ENCODE peak calls at places on chromosomes 7 and 10, in ten cellular contexts. One of them, this sample, is unnamed.

GRCh38 chr7:15643000-15643705 is 43.3 kb downstream of the MEOX2 start:
- DNase-seq in RWPE2: no peak
- DNase-seq in GM23338: peak; percentile 12
- DNase-seq in thoracic aorta: no peak
- DNase-seq in caudate nucleus: no peak
- DNase-seq in PC-9: no peak
- DNase-seq in heart right ventricle: peak; percentile 7
- DNase-seq in mesendoderm: peak; percentile 13
- DNase-seq in body of pancreas: no peak
- DNase-seq in IMR-90: no peak
- DNase-seq in this sample: no peak

GRCh38 chr10:30158325-30158960 is 99.1 kb upstream of the JCAD start:
- DNase-seq in RWPE2: no peak
- DNase-seq in GM23338: no peak
- DNase-seq in thoracic aorta: no peak
- DNase-seq in caudate nucleus: no peak
- DNase-seq in PC-9: no peak
- DNase-seq in heart right ventricle: no peak
- DNase-seq in mesendoderm: no peak
- DNase-seq in body of pancreas: no peak
- DNase-seq in IMR-90: peak; percentile 21
- DNase-seq in this sample: no peak

GRCh38 chr7:105106473-105106872 is 92.5 kb downstream of the KMT2E start:
- DNase-seq in RWPE2: no peak
- DNase-seq in GM23338: no peak
- DNase-seq in thoracic aorta: no peak
- DNase-seq in caudate nucleus: no peak
- DNase-seq in PC-9: no peak
- DNase-seq in heart right ventricle: no peak
- DNase-seq in mesendoderm: peak; percentile 22
- DNase-seq in body of pancreas: no peak
- DNase-seq in IMR-90: no peak
- DNase-seq in this sample: no peak

GRCh38 chr7:2804227-2804763 is 39.8 kb downstream of the GNA12 start:
- DNase-seq in RWPE2: no peak
- DNase-seq in GM23338: no peak
- DNase-seq in thoracic aorta: no peak
- DNase-seq in caudate nucleus: no peak
- DNase-seq in PC-9: no peak
- DNase-seq in heart right ventricle: no peak
- DNase-seq in mesendoderm: peak; percentile 38
- DNase-seq in body of pancreas: no peak
- DNase-seq in IMR-90: no peak
- DNase-seq in this sample: no peak

GRCh38 chr7:137667633-137668387 is 179.0 kb downstream of the DGKI start:
- DNase-seq in RWPE2: no peak
- DNase-seq in GM23338: no peak
- DNase-seq in thoracic aorta: no peak
- DNase-seq in caudate nucleus: no peak
- DNase-seq in PC-9: peak; percentile 47
- DNase-seq in heart right ventricle: no peak
- DNase-seq in mesendoderm: no peak
- DNase-seq in body of pancreas: no peak
- DNase-seq in IMR-90: peak; percentile 88
- DNase-seq in this sample: no peak

GRCh38 chr7:50607524-50608125 is 42.4 kb upstream of the DDC start:
- DNase-seq in RWPE2: no peak
- DNase-seq in GM23338: no peak
- DNase-seq in thoracic aorta: no peak
- DNase-seq in caudate nucleus: no peak
- DNase-seq in PC-9: no peak
- DNase-seq in heart right ventricle: no peak
- DNase-seq in mesendoderm: peak; percentile 29
- DNase-seq in body of pancreas: no peak
- DNase-seq in IMR-90: peak; percentile 18
- DNase-seq in this sample: no peak

GRCh38 chr7:30642789-30643188 is 39.5 kb downstream of the CRHR2 start:
- DNase-seq in RWPE2: no peak
- DNase-seq in GM23338: no peak
- DNase-seq in thoracic aorta: no peak
- DNase-seq in caudate nucleus: no peak
- DNase-seq in PC-9: no peak
- DNase-seq in heart right ventricle: no peak
- DNase-seq in mesendoderm: no peak
- DNase-seq in body of pancreas: no peak
- DNase-seq in IMR-90: no peak
- DNase-seq in this sample: no peak

GRCh38 chr7:108071551-108071950 is 58.6 kb downstream of the LAMB4 start:
- DNase-seq in RWPE2: no peak
- DNase-seq in GM23338: no peak
- DNase-seq in thoracic aorta: no peak
- DNase-seq in caudate nucleus: no peak
- DNase-seq in PC-9: no peak
- DNase-seq in heart right ventricle: no peak
- DNase-seq in mesendoderm: no peak
- DNase-seq in body of pancreas: no peak
- DNase-seq in IMR-90: no peak
- DNase-seq in this sample: no peak

GRCh38 chr10:23100331-23101030 is 5.1 kb downstream of the MSRB2 start:
- DNase-seq in RWPE2: no peak
- DNase-seq in GM23338: no peak
- DNase-seq in thoracic aorta: no peak
- DNase-seq in caudate nucleus: no peak
- DNase-seq in PC-9: no peak
- DNase-seq in heart right ventricle: no peak
- DNase-seq in mesendoderm: no peak
- DNase-seq in body of pancreas: no peak
- DNase-seq in IMR-90: no peak
- DNase-seq in this sample: no peak

GRCh38 chr7:20219446-20220292 is 2.5 kb upstream of the MACC1 start:
- DNase-seq in RWPE2: no peak
- DNase-seq in GM23338: peak; percentile 26
- DNase-seq in thoracic aorta: peak; percentile 16
- DNase-seq in caudate nucleus: no peak
- DNase-seq in PC-9: peak; percentile 83
- DNase-seq in heart right ventricle: peak; percentile 55
- DNase-seq in mesendoderm: peak; percentile 83
- DNase-seq in body of pancreas: peak; percentile 96
- DNase-seq in IMR-90: peak; percentile 99
- DNase-seq in this sample: no peak

GRCh38 chr10:131831561-131831960 is 69.2 kb upstream of the PPP2R2D start:
- DNase-seq in RWPE2: peak; percentile 53
- DNase-seq in GM23338: no peak
- DNase-seq in thoracic aorta: no peak
- DNase-seq in caudate nucleus: no peak
- DNase-seq in PC-9: no peak
- DNase-seq in heart right ventricle: no peak
- DNase-seq in mesendoderm: no peak
- DNase-seq in body of pancreas: no peak
- DNase-seq in IMR-90: no peak
- DNase-seq in this sample: no peak

GRCh38 chr10:113227045-113227444 is 277.0 kb downstream of the TCF7L2 start:
- DNase-seq in RWPE2: no peak
- DNase-seq in GM23338: no peak
- DNase-seq in thoracic aorta: no peak
- DNase-seq in caudate nucleus: no peak
- DNase-seq in PC-9: no peak
- DNase-seq in heart right ventricle: no peak
- DNase-seq in mesendoderm: no peak
- DNase-seq in body of pancreas: no peak
- DNase-seq in IMR-90: no peak
- DNase-seq in this sample: no peak

GRCh38 chr7:33040803-33041516 is 21.6 kb downstream of the NT5C3A start:
- DNase-seq in RWPE2: no peak
- DNase-seq in GM23338: no peak
- DNase-seq in thoracic aorta: no peak
- DNase-seq in caudate nucleus: peak; percentile 4
- DNase-seq in PC-9: peak; percentile 71
- DNase-seq in heart right ventricle: no peak
- DNase-seq in mesendoderm: no peak
- DNase-seq in body of pancreas: peak; percentile 83
- DNase-seq in IMR-90: peak; percentile 36
- DNase-seq in this sample: no peak

GRCh38 chr7:40921589-40922315 is 781.1 kb downstream of the INHBA start:
- DNase-seq in RWPE2: no peak
- DNase-seq in GM23338: no peak
- DNase-seq in thoracic aorta: no peak
- DNase-seq in caudate nucleus: no peak
- DNase-seq in PC-9: no peak
- DNase-seq in heart right ventricle: no peak
- DNase-seq in mesendoderm: no peak
- DNase-seq in body of pancreas: no peak
- DNase-seq in IMR-90: no peak
- DNase-seq in this sample: no peak
- H3K27ac ChIP-seq in RWPE2: peak overlapping the region; percentile 72
- H3K27ac ChIP-seq in GM23338: no peak overlapping the region
- H3K27ac ChIP-seq in thoracic aorta: no peak overlapping the region
- H3K27ac ChIP-seq in caudate nucleus: no peak overlapping the region
- H3K27ac ChIP-seq in PC-9: peak overlapping the region; percentile 86
- H3K27ac ChIP-seq in heart right ventricle: no peak overlapping the region
- H3K27ac ChIP-seq in mesendoderm: no peak overlapping the region
- H3K27ac ChIP-seq in body of pancreas: no peak overlapping the region
- H3K27ac ChIP-seq in IMR-90: no peak overlapping the region
- H3K27ac ChIP-seq in this sample: no peak overlapping the region

DNA sequence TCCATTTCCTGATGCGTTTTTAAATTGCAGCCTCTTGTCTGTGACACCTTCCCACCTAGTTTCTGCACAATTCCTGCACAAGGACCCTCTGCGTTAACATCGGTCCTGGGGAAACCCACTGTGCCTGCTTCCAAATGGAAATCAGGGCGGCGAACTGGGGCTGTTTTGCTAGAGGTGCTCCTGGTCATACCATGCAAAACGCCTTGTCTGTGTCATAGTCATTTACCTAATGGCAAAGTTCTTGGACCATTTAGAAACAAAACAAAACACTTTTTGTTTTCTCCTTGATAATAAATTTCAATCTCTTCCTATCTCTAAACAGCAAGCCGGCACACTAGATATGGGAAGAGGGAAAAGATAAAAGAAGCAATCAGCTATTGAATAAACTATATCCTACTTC is 206.9 kb upstream of the KLF14 start:
- DNase-seq in RWPE2: no peak
- DNase-seq in GM23338: no peak
- DNase-seq in thoracic aorta: no peak
- DNase-seq in caudate nucleus: no peak
- DNase-seq in PC-9: no peak
- DNase-seq in heart right ventricle: no peak
- DNase-seq in mesendoderm: no peak
- DNase-seq in body of pancreas: no peak
- DNase-seq in IMR-90: no peak
- DNase-seq in this sample: no peak
- H3K27ac ChIP-seq in RWPE2: no peak overlapping the region
- H3K27ac ChIP-seq in GM23338: no peak overlapping the region
- H3K27ac ChIP-seq in thoracic aorta: no peak overlapping the region
- H3K27ac ChIP-seq in caudate nucleus: peak overlapping the region; percentile 89
- H3K27ac ChIP-seq in PC-9: no peak overlapping the region
- H3K27ac ChIP-seq in heart right ventricle: peak overlapping the region; percentile 64
- H3K27ac ChIP-seq in mesendoderm: no peak overlapping the region
- H3K27ac ChIP-seq in body of pancreas: peak overlapping the region; percentile 76
- H3K27ac ChIP-seq in IMR-90: peak overlapping the region; percentile 96
- H3K27ac ChIP-seq in this sample: peak overlapping the region; percentile 35

DNA sequence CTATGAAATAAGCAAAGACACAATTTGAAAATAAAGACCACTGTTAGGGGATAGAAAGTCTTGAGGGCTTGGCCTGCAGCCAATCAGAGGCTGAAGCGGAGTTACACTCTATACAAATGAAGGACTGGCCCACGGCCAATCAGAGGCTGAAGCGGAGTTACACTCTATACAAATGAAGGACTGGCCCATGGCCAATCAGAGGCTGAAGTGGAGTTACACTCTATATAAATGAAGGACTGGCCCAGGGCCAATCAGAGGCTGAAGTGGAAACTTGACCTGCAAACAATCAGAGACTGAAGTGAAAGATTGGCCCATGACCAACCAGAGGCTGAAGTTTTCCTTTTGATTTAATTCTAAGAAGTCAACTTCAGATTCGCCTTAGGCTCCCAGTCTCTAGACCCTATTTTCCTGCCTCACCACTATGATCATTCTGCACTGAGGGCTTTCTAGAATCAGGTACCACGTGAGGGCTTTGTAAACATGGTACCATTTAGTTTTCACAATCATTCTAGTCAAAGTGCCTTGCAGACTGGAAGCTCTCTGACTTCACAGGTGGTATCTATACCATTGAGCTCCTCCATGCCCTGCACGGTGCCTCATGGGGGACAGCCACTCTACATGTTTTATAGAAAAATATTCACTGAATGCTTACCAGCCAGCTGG is 106.6 kb downstream of the ABLIM1 start:
- DNase-seq in RWPE2: no peak
- DNase-seq in GM23338: no peak
- DNase-seq in thoracic aorta: no peak
- DNase-seq in caudate nucleus: no peak
- DNase-seq in PC-9: no peak
- DNase-seq in heart right ventricle: peak; percentile 59
- DNase-seq in mesendoderm: peak; percentile 13
- DNase-seq in body of pancreas: peak; percentile 73
- DNase-seq in IMR-90: peak; percentile 14
- DNase-seq in this sample: no peak
- H3K27ac ChIP-seq in RWPE2: no peak overlapping the region
- H3K27ac ChIP-seq in GM23338: no peak overlapping the region
- H3K27ac ChIP-seq in thoracic aorta: no peak overlapping the region
- H3K27ac ChIP-seq in caudate nucleus: peak overlapping the region; percentile 33
- H3K27ac ChIP-seq in PC-9: no peak overlapping the region
- H3K27ac ChIP-seq in heart right ventricle: peak overlapping the region; percentile 78
- H3K27ac ChIP-seq in mesendoderm: no peak overlapping the region
- H3K27ac ChIP-seq in body of pancreas: no peak overlapping the region
- H3K27ac ChIP-seq in IMR-90: no peak overlapping the region
- H3K27ac ChIP-seq in this sample: no peak overlapping the region

GRCh38 chr10:119656760-119657159 is 5.6 kb downstream of the BAG3 start:
- DNase-seq in RWPE2: no peak
- DNase-seq in GM23338: no peak
- DNase-seq in thoracic aorta: no peak
- DNase-seq in caudate nucleus: no peak
- DNase-seq in PC-9: no peak
- DNase-seq in heart right ventricle: no peak
- DNase-seq in mesendoderm: peak; percentile 61
- DNase-seq in body of pancreas: no peak
- DNase-seq in IMR-90: no peak
- DNase-seq in this sample: no peak

GRCh38 chr10:119659951-119660350 is 8.8 kb downstream of the BAG3 start:
- DNase-seq in RWPE2: no peak
- DNase-seq in GM23338: no peak
- DNase-seq in thoracic aorta: no peak
- DNase-seq in caudate nucleus: no peak
- DNase-seq in PC-9: peak; percentile 53
- DNase-seq in heart right ventricle: no peak
- DNase-seq in mesendoderm: peak; percentile 61
- DNase-seq in body of pancreas: peak; percentile 23
- DNase-seq in IMR-90: no peak
- DNase-seq in this sample: no peak

GRCh38 chr10:119658274-119658673 is 7.1 kb downstream of the BAG3 start:
- DNase-seq in RWPE2: peak; percentile 91
- DNase-seq in GM23338: peak; percentile 37
- DNase-seq in thoracic aorta: peak; percentile 72
- DNase-seq in caudate nucleus: peak; percentile 27
- DNase-seq in PC-9: peak; percentile 67
- DNase-seq in heart right ventricle: peak; percentile 79
- DNase-seq in mesendoderm: peak; percentile 88
- DNase-seq in body of pancreas: peak; percentile 84
- DNase-seq in IMR-90: peak; percentile 94
- DNase-seq in this sample: no peak

GRCh38 chr10:119655566-119656001 is 4.4 kb downstream of the BAG3 start:
- DNase-seq in RWPE2: no peak
- DNase-seq in GM23338: no peak
- DNase-seq in thoracic aorta: no peak
- DNase-seq in caudate nucleus: no peak
- DNase-seq in PC-9: no peak
- DNase-seq in heart right ventricle: peak; percentile 37
- DNase-seq in mesendoderm: no peak
- DNase-seq in body of pancreas: peak; percentile 36
- DNase-seq in IMR-90: peak; percentile 88
- DNase-seq in this sample: peak; percentile 10

GRCh38 chr10:119657725-119658124 is 6.5 kb downstream of the BAG3 start:
- DNase-seq in RWPE2: no peak
- DNase-seq in GM23338: no peak
- DNase-seq in thoracic aorta: no peak
- DNase-seq in caudate nucleus: no peak
- DNase-seq in PC-9: no peak
- DNase-seq in heart right ventricle: no peak
- DNase-seq in mesendoderm: no peak
- DNase-seq in body of pancreas: no peak
- DNase-seq in IMR-90: peak; percentile 48
- DNase-seq in this sample: peak; percentile 53
- H3K27ac ChIP-seq in RWPE2: peak overlapping the region; percentile 93
- H3K27ac ChIP-seq in GM23338: no peak overlapping the region
- H3K27ac ChIP-seq in thoracic aorta: peak overlapping the region; percentile 68
- H3K27ac ChIP-seq in caudate nucleus: peak overlapping the region; percentile 95
- H3K27ac ChIP-seq in PC-9: peak overlapping the region; percentile 76
- H3K27ac ChIP-seq in heart right ventricle: peak overlapping the region; percentile 100
- H3K27ac ChIP-seq in mesendoderm: no peak overlapping the region
- H3K27ac ChIP-seq in body of pancreas: no peak overlapping the region
- H3K27ac ChIP-seq in IMR-90: peak overlapping the region; percentile 26
- H3K27ac ChIP-seq in this sample: no peak overlapping the region

This sample was measured in substantia nigra.